ENCODE peak calls at places on chromosomes 7 and 10, in eight cellular contexts. H is B cell; A is naive thymus-derived CD4-positive, alpha-beta T cell; W is H9; G is amniotic stem cell; F is NCI-H524; E is prostate gland; B is spleen. X is an unnamed sample.

GRCh38 chr7:136874393-136875032 is 6.1 kb downstream of the CHRM2 start:
- DNase-seq in A (no peak), G (no peak), H (no peak), E (no peak), W (no peak), F (peak), B (no peak), X (peak)

GRCh38 chr10:26706206-26706605 is 8.7 kb downstream of the PDSS1 start:
- DNase-seq in W (no peak), F (no peak), B (peak), A (no peak), G (no peak), E (no peak), H (no peak), X (no peak)

GRCh38 chr7:157537056-157537455 is 200.3 kb downstream of the DNAJB6 start:
- DNase-seq in A (no peak), G (no peak), F (no peak), E (no peak), B (peak), W (no peak), H (no peak), X (no peak)

GRCh38 chr7:95586951-95587301 is 9.4 kb downstream of the PDK4 start:
- DNase-seq in E (no peak), F (peak), H (no peak), G (no peak), B (no peak), W (no peak), A (no peak), X (no peak)

GRCh38 chr7:92680458-92680857 is 90.3 kb upstream of the FAM133B start:
- DNase-seq in G (no peak), W (no peak), H (no peak), E (no peak), F (peak), B (no peak), A (no peak), X (no peak)

GRCh38 chr7:141691540-141691939 is 10.4 kb downstream of the DENND11 start:
- DNase-seq in E (no peak), F (no peak), G (no peak), A (no peak), W (no peak), H (no peak), B (no peak), X (no peak)

GRCh38 chr10:70602665-70603438 is at the start of gene PRF1:
- DNase-seq in B (peak), E (no peak), A (peak), H (no peak), G (no peak), F (no peak), W (no peak), X (no peak)

GRCh38 chr7:121960678-121961461 is 87.9 kb downstream of the PTPRZ1 start:
- DNase-seq in H (no peak), G (peak), W (peak), F (no peak), A (no peak), E (no peak), B (no peak), X (no peak)

GRCh38 chr10:25815236-25815635 is 118.8 kb upstream of the MYO3A start:
- DNase-seq in B (no peak), E (no peak), G (no peak), F (no peak), A (no peak), H (no peak), W (no peak), X (no peak)

GRCh38 chr7:93374345-93374940 is 142.3 kb downstream of the VPS50 start:
- DNase-seq in A (no peak), F (peak), B (no peak), E (no peak), G (no peak), W (no peak), H (peak), X (peak)

GRCh38 chr7:154640266-154640865 is 362.6 kb downstream of the PAXIP1 start:
- DNase-seq in A (no peak), E (no peak), F (peak), H (no peak), W (peak), G (no peak), B (no peak), X (peak)

GRCh38 chr7:134750083-134751062 is 29.1 kb upstream of the CALD1 start:
- DNase-seq in B (no peak), H (peak), F (peak), G (no peak), A (peak), E (peak), W (peak), X (peak)

GRCh38 chr7:98470131-98470985 is 69.5 kb upstream of the BAIAP2L1 start:
- DNase-seq in G (no peak), E (no peak), F (no peak), B (no peak), W (peak), A (no peak), H (peak), X (no peak)

GRCh38 chr10:24456319-24456718 is 247.4 kb downstream of the KIAA1217 start:
- DNase-seq in F (no peak), H (no peak), E (no peak), A (no peak), G (peak), W (no peak), B (no peak), X (no peak)

GRCh38 chr7:151010307-151011096 is 13.8 kb downstream of the ATG9B start:
- DNase-seq in G (no peak), E (no peak), B (peak), A (no peak), W (peak), H (no peak), F (no peak), X (peak)

GRCh38 chr7:5388273-5388866 is 35.3 kb downstream of the TNRC18 start:
- DNase-seq in E (no peak), H (peak), F (no peak), A (no peak), G (no peak), W (no peak), B (no peak), X (no peak)

GRCh38 chr10:21334891-21335696 is 190.4 kb downstream of the SKIDA1 start:
- DNase-seq in A (no peak), F (no peak), G (peak), E (peak), W (no peak), B (peak), H (no peak), X (peak)

GRCh38 chr10:22716943-22717342 is 2.6 kb upstream of the PIP4K2A start:
- DNase-seq in A (no peak), F (no peak), E (no peak), W (no peak), H (no peak), G (no peak), B (no peak), X (no peak)

GRCh38 chr10:103517234-103518085 is 24.0 kb downstream of the NEURL1 start:
- DNase-seq in A (no peak), B (peak), E (no peak), H (no peak), F (no peak), G (no peak), W (no peak), X (no peak)

GRCh38 chr7:82234457-82235049 is 209.0 kb downstream of the CACNA2D1 start:
- DNase-seq in A (no peak), B (no peak), F (peak), W (no peak), H (no peak), E (peak), G (peak), X (peak)

GRCh38 chr10:79229081-79229541 is 118.2 kb upstream of the PPIF start:
- DNase-seq in H (no peak), B (no peak), F (peak), G (no peak), A (no peak), E (no peak), W (peak), X (no peak)

GRCh38 chr10:50421026-50421719 is 169.9 kb upstream of the ASAH2 start:
- DNase-seq in B (no peak), E (no peak), F (no peak), H (peak), G (no peak), A (no peak), W (peak), X (peak)

GRCh38 chr10:44725404-44725803 is 185.7 kb upstream of the TMEM72 start:
- DNase-seq in H (peak), B (no peak), W (no peak), E (no peak), F (no peak), G (no peak), A (no peak), X (no peak)

GRCh38 chr10:29866356-29866755 is 193.0 kb downstream of the JCAD start:
- DNase-seq in G (no peak), B (no peak), F (no peak), E (no peak), A (no peak), H (no peak), W (no peak), X (no peak)

GRCh38 chr7:124192885-124193284 is 160.0 kb upstream of the TMEM229A start:
- DNase-seq in E (no peak), H (no peak), B (no peak), G (no peak), A (no peak), F (no peak), W (no peak), X (no peak)